ENCODE peak calls at places on chromosomes 11 and 22, in nine cellular contexts. W is HCT116, Q is fibroblast of pulmonary artery, I is fibroblast of mammary gland, Y is heart left ventricle, G is endodermal cell, V is adrenal gland, N is H1, B is type B pancreatic cell. A is an unnamed sample.
A peak's percentile ranks its signal among the peaks of the same experiment; 100 is the strongest.

GRCh38 chr11:1397862-1398505 is 8.2 kb downstream of the BRSK2 start:
- DNase-seq in W (no peak), Q (no peak), I (no peak), Y (peak; percentile 55), G (no peak), V (no peak), N (no peak), B (no peak), A (no peak)

GRCh38 chr22:17974703-17975372 is 49.5 kb downstream of the MICAL3 start:
- DNase-seq in W (no peak), Q (no peak), I (no peak), Y (no peak), G (no peak), V (no peak), N (no peak), B (no peak), A (no peak)

GRCh38 chr22:16563555-16564520 is 28.8 kb downstream of the CCT8L2 start:
- DNase-seq in W (no peak), Q (no peak), I (no peak), Y (no peak), G (no peak), V (no peak), N (no peak), B (no peak), A (no peak)

GRCh38 chr11:134655189-134655937 is 243.3 kb upstream of the B3GAT1 start:
- DNase-seq in W (no peak), Q (no peak), I (no peak), Y (no peak), G (peak; percentile 38), V (no peak), N (peak; percentile 37), B (peak; percentile 60), A (no peak)

GRCh38 chr11:78961186-78961782 is 386.6 kb upstream of the NARS2 start:
- DNase-seq in W (peak; percentile 15), Q (peak; percentile 34), I (peak; percentile 31), Y (no peak), G (peak; percentile 82), V (no peak), N (peak; percentile 56), B (no peak), A (no peak)

GRCh38 chr11:67437082-67437821 is at the start of gene PTPRCAP:
- DNase-seq in W (no peak), Q (no peak), I (no peak), Y (no peak), G (no peak), V (no peak), N (no peak), B (no peak), A (no peak)

GRCh38 chr11:20337526-20338154 is 25.9 kb upstream of the HTATIP2 start:
- DNase-seq in W (peak; percentile 27), Q (peak; percentile 48), I (peak; percentile 40), Y (no peak), G (peak; percentile 77), V (no peak), N (peak; percentile 55), B (no peak), A (no peak)

GRCh38 chr11:47212938-47213337 is 1.8 kb upstream of the DDB2 start:
- DNase-seq in W (no peak), Q (no peak), I (no peak), Y (no peak), G (no peak), V (no peak), N (no peak), B (no peak), A (no peak)

GRCh38 chr11:13364388-13364787 is 86.8 kb downstream of the BMAL1 start:
- DNase-seq in W (no peak), Q (no peak), I (peak; percentile 16), Y (no peak), G (peak; percentile 69), V (no peak), N (no peak), B (no peak), A (no peak)

GRCh38 chr22:29706493-29706892 is 13.3 kb upstream of the CABP7 start:
- DNase-seq in W (no peak), Q (no peak), I (no peak), Y (no peak), G (peak; percentile 84), V (no peak), N (no peak), B (no peak), A (no peak)

GRCh38 chr11:110486176-110486575 is 56.4 kb downstream of the FDX1 start:
- DNase-seq in W (no peak), Q (no peak), I (no peak), Y (no peak), G (no peak), V (no peak), N (no peak), B (no peak), A (no peak)

GRCh38 chr22:32644252-32645100 is 157.0 kb upstream of the TIMP3 start:
- DNase-seq in W (no peak), Q (peak; percentile 64), I (no peak), Y (peak; percentile 76), G (peak; percentile 59), V (peak; percentile 55), N (no peak), B (no peak), A (no peak)

GRCh38 chr22:47125603-47126002 is 363.2 kb downstream of the TBC1D22A start:
- DNase-seq in W (peak; percentile 12), Q (peak; percentile 6), I (peak; percentile 6), Y (peak; percentile 48), G (peak; percentile 75), V (no peak), N (no peak), B (no peak), A (no peak)
- TF ChIP-seq CTCF in W (no peak), Q (peak; percentile 23), I (peak; percentile 7), Y (no peak), G (peak; percentile 58), V (no peak), N (no peak), B (peak; percentile 46), A (no peak)

GRCh38 chr22:43534916-43535315 is 123.1 kb downstream of the MPPED1 start:
- DNase-seq in W (no peak), Q (no peak), I (no peak), Y (no peak), G (no peak), V (no peak), N (no peak), B (no peak), A (no peak)

GRCh38 chr22:43535336-43535735 is 123.5 kb downstream of the MPPED1 start:
- DNase-seq in W (no peak), Q (no peak), I (no peak), Y (no peak), G (no peak), V (no peak), N (no peak), B (no peak), A (no peak)

GRCh38 chr22:43539572-43540533 is 128.0 kb downstream of the MPPED1 start:
- DNase-seq in W (no peak), Q (no peak), I (no peak), Y (no peak), G (no peak), V (no peak), N (no peak), B (no peak), A (no peak)

GRCh38 chr22:43535741-43536140 is 123.9 kb downstream of the MPPED1 start:
- DNase-seq in W (no peak), Q (no peak), I (no peak), Y (no peak), G (no peak), V (no peak), N (no peak), B (no peak), A (no peak)

GRCh38 chr22:43537019-43537585 is 125.3 kb downstream of the MPPED1 start:
- DNase-seq in W (no peak), Q (no peak), I (no peak), Y (no peak), G (no peak), V (no peak), N (no peak), B (no peak), A (no peak)
- TF ChIP-seq CTCF in W (no peak), Q (no peak), I (no peak), Y (no peak), G (no peak), V (no peak), N (no peak), B (peak; percentile 38), A (peak; percentile 24)

GRCh38 chr22:19167106-19167869 is 11.2 kb downstream of the SLC25A1 start:
- DNase-seq in W (no peak), Q (no peak), I (no peak), Y (no peak), G (no peak), V (no peak), N (no peak), B (no peak), A (no peak)

GRCh38 chr22:19166421-19166820 is 12.1 kb downstream of the SLC25A1 start:
- DNase-seq in W (no peak), Q (no peak), I (no peak), Y (no peak), G (no peak), V (no peak), N (no peak), B (no peak), A (no peak)

GRCh38 chr22:19169002-19169946 is 9.3 kb downstream of the SLC25A1 start:
- DNase-seq in W (no peak), Q (no peak), I (no peak), Y (no peak), G (peak; percentile 84), V (no peak), N (peak; percentile 68), B (no peak), A (peak; percentile 79)

GRCh38 chr22:19169947-19170318 is 8.6 kb downstream of the SLC25A1 start:
- DNase-seq in W (no peak), Q (no peak), I (no peak), Y (no peak), G (peak; percentile 55), V (no peak), N (no peak), B (no peak), A (no peak)

DNA sequence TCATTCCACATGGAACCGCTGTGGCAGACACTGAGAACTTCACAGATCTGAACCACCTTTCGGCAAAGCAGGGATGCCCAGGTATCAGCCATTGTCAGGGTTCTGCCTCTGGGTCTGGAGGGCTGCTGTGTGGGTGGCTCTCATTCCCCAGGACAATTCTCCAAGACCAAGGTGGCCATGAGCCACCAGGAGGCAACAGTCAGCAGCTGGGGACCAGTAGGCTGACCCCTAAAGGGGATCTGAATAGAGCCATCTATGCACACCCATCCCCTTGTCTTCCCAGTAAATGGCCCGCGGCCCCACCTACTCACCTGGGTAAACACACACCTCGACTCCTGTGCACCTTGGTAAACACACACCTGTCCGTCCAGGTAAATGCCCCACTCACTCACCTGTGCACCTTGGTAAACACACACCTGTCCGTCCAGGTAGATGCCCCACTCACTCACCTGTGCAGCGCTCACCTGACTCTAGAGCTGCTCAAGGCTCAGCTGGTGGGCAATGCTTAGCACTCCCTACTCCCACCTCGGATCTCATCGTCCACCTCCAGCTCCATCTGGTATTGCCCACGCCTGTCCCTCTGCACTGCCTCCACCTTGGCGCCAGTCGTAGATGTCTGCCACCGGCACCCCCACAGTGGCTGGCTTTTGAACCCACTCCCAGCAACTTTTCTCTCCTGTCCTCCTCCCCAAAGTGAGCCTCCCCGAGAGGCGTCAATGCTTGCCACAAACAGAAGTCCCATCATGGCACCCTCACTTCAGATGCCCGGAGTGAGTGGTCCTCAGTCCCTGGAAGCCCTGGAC is 10.2 kb downstream of the SLC25A1 start:
- DNase-seq in W (no peak), Q (no peak), I (no peak), Y (no peak), G (peak; percentile 62), V (no peak), N (no peak), B (no peak), A (no peak)
- TF ChIP-seq CTCF in W (peak; percentile 34), Q (no peak), I (no peak), Y (no peak), G (peak; percentile 56), V (no peak), N (peak; percentile 32), B (peak; percentile 14), A (no peak)

GRCh38 chr11:106585061-106585460 is 433.2 kb downstream of the GUCY1A2 start:
- DNase-seq in W (no peak), Q (peak; percentile 53), I (peak; percentile 59), Y (no peak), G (peak; percentile 69), V (no peak), N (no peak), B (no peak), A (no peak)
- TF ChIP-seq CTCF in W (peak; percentile 31), Q (peak; percentile 44), I (peak; percentile 52), Y (no peak), G (peak; percentile 76), V (peak; percentile 28), N (no peak), B (peak; percentile 60), A (peak; percentile 38)